ENCODE peak calls at places on chromosomes 16 and 17, in six cellular contexts. I is CD4-positive, alpha-beta memory T cell; R is AG09309; Z is GM23248; D is mesendoderm; U is RWPE2. C is an unnamed sample.

GRCh38 chr17:57888311-57889216 is 38.7 kb upstream of the MRPS23 start:
- DNase-seq in I (no peak), R (no peak), Z (peak), D (no peak), U (no peak), C (no peak)

GRCh38 chr17:15663691-15664090 is 20.4 kb downstream of the TRIM16 start:
- DNase-seq in I (no peak), R (no peak), Z (no peak), D (no peak), U (no peak), C (no peak)

GRCh38 chr17:1087381-1088241 is 90.7 kb downstream of the TIMM22 start:
- DNase-seq in I (no peak), R (no peak), Z (peak), D (peak), U (no peak), C (no peak)

GRCh38 chr17:32285770-32286517 is 20.3 kb downstream of the RHBDL3 start:
- DNase-seq in I (no peak), R (no peak), Z (no peak), D (no peak), U (no peak), C (no peak)

GRCh38 chr17:27647755-27648154 is 16.8 kb downstream of the LGALS9 start:
- DNase-seq in I (no peak), R (no peak), Z (no peak), D (no peak), U (no peak), C (no peak)

GRCh38 chr17:7873051-7873450 is 15.2 kb downstream of the CYB5D1 start:
- DNase-seq in I (no peak), R (no peak), Z (no peak), D (no peak), U (no peak), C (no peak)

GRCh38 chr17:78746949-78747269 is 35.2 kb downstream of the CYTH1 start:
- DNase-seq in I (no peak), R (no peak), Z (no peak), D (no peak), U (no peak), C (no peak)

GRCh38 chr16:74034862-74035261 is 261.8 kb upstream of the PSMD7 start:
- DNase-seq in I (no peak), R (no peak), Z (peak), D (peak), U (no peak), C (peak)

GRCh38 chr17:16428098-16428882 is 12.9 kb downstream of the TRPV2 start:
- DNase-seq in I (no peak), R (no peak), Z (peak), D (peak), U (no peak), C (peak)

GRCh38 chr16:81693467-81694303 is 85.4 kb upstream of the PLCG2 start:
- DNase-seq in I (no peak), R (peak), Z (no peak), D (no peak), U (peak), C (no peak)

GRCh38 chr16:22614271-22614947 is 103.7 kb downstream of the NPIPB5 start:
- DNase-seq in I (no peak), R (no peak), Z (no peak), D (no peak), U (no peak), C (no peak)

GRCh38 chr16:85445779-85446222 is 167.3 kb upstream of the GSE1 start:
- DNase-seq in I (no peak), R (no peak), Z (no peak), D (no peak), U (no peak), C (no peak)

GRCh38 chr16:69166221-69166833 is 20.6 kb upstream of the SNTB2 start:
- DNase-seq in I (peak), R (no peak), Z (peak), D (no peak), U (no peak), C (no peak)

GRCh38 chr17:81427446-81428120 is 32.3 kb downstream of the BAHCC1 start:
- DNase-seq in I (no peak), R (no peak), Z (no peak), D (no peak), U (no peak), C (no peak)

GRCh38 chr16:58500329-58501241 is 642 bp downstream of the NDRG4 start:
- DNase-seq in I (no peak), R (no peak), Z (peak), D (peak), U (peak), C (no peak)
- H3K4me3 ChIP-seq in I (peak), R (peak), Z (peak), D (peak), U (peak), C (no peak)

DNA sequence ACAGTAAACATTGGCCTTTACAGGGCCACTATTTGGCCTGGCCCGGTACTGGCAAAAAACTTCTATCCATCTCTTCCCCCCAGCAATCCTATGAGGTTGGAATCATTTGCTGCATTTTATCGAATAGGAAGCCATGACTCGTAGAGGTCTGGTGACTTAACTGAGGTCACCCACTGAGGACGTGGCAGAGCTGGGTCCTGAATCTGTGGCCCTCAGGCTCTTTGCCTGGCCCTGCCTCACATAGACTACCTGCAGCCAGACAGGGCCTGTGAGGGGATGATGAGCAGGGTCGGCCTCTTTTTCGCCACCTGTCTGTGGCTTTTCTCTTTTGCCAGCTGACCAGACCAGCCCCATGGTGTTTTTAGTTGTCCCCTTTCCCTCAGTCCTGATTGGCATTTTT is 1.9 kb downstream of the PPP4C start:
- DNase-seq in I (no peak), R (no peak), Z (peak), D (no peak), U (no peak), C (no peak)
- H3K4me3 ChIP-seq in I (no peak), R (no peak), Z (peak), D (no peak), U (no peak), C (peak)

DNA sequence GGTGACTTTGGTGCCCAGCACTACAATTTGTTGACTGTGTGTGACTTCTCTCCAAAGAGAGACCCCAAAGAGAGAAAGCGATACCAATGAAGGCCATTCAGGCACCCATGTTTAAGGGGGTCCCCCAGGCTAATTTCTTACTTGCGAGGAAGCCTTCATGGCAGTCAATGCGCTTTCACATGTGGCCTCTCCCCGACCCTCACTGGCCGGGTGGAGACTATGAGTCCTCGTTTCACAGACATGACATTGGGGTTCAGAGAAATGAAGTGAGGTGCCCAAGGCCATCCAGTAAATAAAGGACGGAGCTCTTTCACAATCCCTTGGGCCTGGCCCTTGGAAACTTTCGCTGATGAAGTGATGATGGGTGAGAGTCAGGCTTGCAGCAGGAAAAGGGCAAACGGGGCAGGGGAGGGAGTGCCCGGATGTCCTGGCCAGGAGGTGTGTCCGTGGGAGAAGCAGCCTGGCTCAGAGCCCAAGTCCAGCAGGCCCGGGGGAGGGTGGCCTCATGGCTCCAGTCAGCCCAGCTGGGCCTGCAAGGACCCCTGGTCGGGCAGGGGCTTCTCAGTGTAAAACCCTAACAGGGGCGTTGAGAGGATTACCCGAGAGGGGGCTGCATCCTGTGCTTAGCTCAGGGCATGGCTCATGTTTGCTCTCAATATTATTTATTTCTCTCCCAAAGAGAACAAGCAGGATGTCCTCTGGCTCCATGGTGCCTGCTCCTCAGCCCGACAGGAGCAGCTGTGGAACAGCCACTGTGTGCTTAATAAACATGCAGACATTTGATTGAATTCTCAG is 14.7 kb downstream of the TBX2 start:
- DNase-seq in I (no peak), R (no peak), Z (no peak), D (no peak), U (peak), C (no peak)
- H3K4me3 ChIP-seq in I (no peak), R (no peak), Z (no peak), D (no peak), U (no peak), C (no peak)

DNA sequence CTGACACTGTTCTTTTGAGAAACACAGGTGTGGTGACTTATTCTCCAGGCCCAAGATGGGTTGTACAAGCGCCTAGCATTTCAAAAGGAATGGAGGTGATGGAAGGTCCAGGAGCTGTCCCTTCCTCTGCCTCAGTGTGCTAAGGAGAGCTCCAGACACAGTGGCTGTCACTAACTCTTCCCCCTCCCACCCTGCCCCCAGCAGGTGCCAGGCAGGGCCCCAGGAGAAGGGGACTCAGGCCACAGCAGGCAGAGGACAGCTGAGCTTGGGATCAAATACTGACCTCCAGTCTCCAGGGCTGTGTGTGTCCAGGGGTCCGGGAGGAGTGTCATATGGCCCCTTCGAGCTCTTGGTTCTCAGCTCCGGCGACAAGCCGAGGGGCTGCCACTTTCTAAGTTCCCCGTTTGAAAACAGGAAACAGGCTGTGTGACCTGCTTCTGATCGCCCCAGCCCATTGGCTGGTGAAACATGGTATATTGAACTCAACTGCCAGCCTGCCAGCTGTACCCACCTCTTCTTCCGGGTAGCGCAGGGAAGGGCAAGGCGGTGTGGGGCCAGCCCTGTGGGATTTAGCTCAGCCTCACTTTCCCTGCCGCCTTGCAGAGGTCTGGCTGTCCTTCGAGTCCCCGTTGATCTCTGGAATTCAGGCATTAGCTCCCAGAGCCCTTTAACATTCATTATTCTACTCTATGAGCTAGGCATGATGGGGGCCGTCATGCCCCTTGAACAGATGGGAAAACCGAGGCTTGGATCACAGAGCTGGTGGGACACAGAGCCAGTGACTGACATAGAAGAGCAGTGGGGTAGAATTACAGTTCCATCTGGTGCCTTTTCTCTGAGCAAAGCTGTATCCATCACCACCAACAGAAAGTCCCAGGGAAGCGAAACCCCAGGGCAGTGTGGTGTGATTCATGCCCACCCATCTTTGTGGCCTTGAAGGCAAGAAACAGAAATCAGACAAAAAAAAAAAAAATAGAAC is at the start of gene SNX20:
- DNase-seq in I (peak), R (no peak), Z (no peak), D (no peak), U (peak), C (no peak)
- H3K4me3 ChIP-seq in I (peak), R (no peak), Z (no peak), D (no peak), U (no peak), C (no peak)

DNA sequence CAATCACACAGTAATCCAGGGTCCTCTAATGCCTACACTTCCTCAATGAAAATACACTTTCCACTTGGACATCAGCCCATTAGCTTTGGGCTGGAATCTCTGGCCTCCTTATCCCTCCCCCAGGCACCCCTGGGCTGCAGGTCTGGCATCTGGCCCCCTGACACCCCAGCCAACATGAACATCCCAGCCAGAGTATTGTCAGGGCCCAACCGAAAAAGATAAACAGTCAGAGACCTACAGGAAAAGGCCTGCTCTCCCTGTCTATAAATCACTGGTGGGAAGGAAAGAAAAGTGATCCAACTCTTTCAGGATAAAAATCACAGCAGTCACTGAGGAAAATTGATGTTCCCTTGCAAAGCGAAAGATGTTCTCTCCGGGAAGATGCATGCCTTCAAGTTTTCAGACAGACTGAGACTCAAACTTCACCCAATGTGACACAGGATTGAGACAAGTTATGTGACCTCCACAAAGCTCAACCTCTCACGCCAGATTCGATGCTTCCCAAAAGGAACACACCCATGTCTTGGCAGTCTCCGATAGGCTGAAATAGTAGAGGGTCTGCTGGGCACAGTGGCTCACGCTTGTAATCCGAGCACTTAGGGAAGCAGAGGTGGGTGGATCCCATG is 22.3 kb downstream of the ZFHX3 start:
- DNase-seq in I (no peak), R (no peak), Z (no peak), D (no peak), U (no peak), C (no peak)
- H3K4me3 ChIP-seq in I (no peak), R (no peak), Z (no peak), D (no peak), U (no peak), C (no peak)

C was measured in Jurkat, Clone E6-1.